ENCODE peak calls at places on chromosome 3, in four cellular contexts. S is K562, F is GM12878, N is HepG2. E is an unnamed sample.

GRCh38 chr3:5480190-5480589 is 292.7 kb downstream of the EDEM1 start:
- DNase-seq in S (no peak), N (no peak), F (no peak), E (no peak)

GRCh38 chr3:52860424-52860768 is 25.6 kb upstream of the MUSTN1 start:
- DNase-seq in F (no peak), N (no peak), S (no peak), E (no peak)

GRCh38 chr3:71956716-71957115 is 171.8 kb upstream of the PROK2 start:
- DNase-seq in N (no peak), F (no peak), S (no peak), E (no peak)

GRCh38 chr3:42090973-42091731 is at the start of gene TRAK1:
- DNase-seq in N (no peak), F (no peak), S (no peak), E (no peak)

GRCh38 chr3:126928921-126929485 is 53.9 kb upstream of the PLXNA1 start:
- DNase-seq in S (no peak), F (no peak), N (no peak), E (no peak)

GRCh38 chr3:126481808-126482502 is 6.3 kb upstream of the ZXDC start:
- DNase-seq in N (peak), F (no peak), S (no peak), E (no peak)

GRCh38 chr3:31755911-31756658 is 223.4 kb downstream of the STT3B start:
- DNase-seq in F (no peak), S (no peak), N (no peak), E (no peak)

GRCh38 chr3:119295816-119296484 is 1.8 kb downstream of the ARHGAP31 start:
- DNase-seq in F (no peak), N (no peak), S (no peak), E (no peak)

GRCh38 chr3:185537369-185537970 is 14.9 kb downstream of the LIPH start:
- DNase-seq in N (peak), S (peak), F (peak), E (peak)

GRCh38 chr3:144497452-144497851 is 525.8 kb downstream of the DIPK2A start:
- DNase-seq in S (no peak), N (no peak), F (no peak), E (no peak)

GRCh38 chr3:192727032-192727847 is at the start of gene FGF12:
- DNase-seq in S (peak), F (no peak), N (peak), E (peak)

GRCh38 chr3:197216169-197216860 is 82.1 kb downstream of the DLG1 start:
- DNase-seq in S (no peak), N (no peak), F (no peak), E (no peak)

GRCh38 chr3:159238646-159239045 is 436.8 kb downstream of the MFSD1 start:
- DNase-seq in S (no peak), F (no peak), N (no peak), E (no peak)

GRCh38 chr3:53261712-53262111 is 5.9 kb upstream of the TKT start:
- DNase-seq in S (no peak), N (no peak), F (no peak), E (no peak)

GRCh38 chr3:46359748-46360509 is 6.0 kb downstream of the CCR2 start:
- DNase-seq in S (no peak), F (peak), N (no peak), E (no peak)

GRCh38 chr3:99842826-99843589 is 25.3 kb downstream of the CMSS1 start:
- DNase-seq in N (peak), S (no peak), F (no peak), E (peak)

GRCh38 chr3:132638721-132639120 is 20.9 kb downstream of the ACAD11 start:
- DNase-seq in N (no peak), S (no peak), F (no peak), E (no peak)

GRCh38 chr3:172135766-172136729 is 96.7 kb downstream of the FNDC3B start:
- DNase-seq in F (no peak), S (no peak), N (no peak), E (no peak)

GRCh38 chr3:178270838-178271237 is 265.4 kb upstream of the KCNMB2 start:
- DNase-seq in S (no peak), F (no peak), N (no peak), E (no peak)

GRCh38 chr3:178485756-178486155 is 50.5 kb upstream of the KCNMB2 start:
- DNase-seq in F (no peak), S (no peak), N (no peak), E (no peak)

GRCh38 chr3:188497021-188497420 is 343.1 kb downstream of the LPP start:
- DNase-seq in F (no peak), N (no peak), S (no peak), E (no peak)

GRCh38 chr3:52220380-52221026 is 4.9 kb downstream of the TLR9 start:
- DNase-seq in N (peak), F (no peak), S (peak), E (peak)

GRCh38 chr3:145820175-145820574 is 340.8 kb downstream of the PLOD2 start:
- DNase-seq in S (no peak), N (no peak), F (no peak), E (no peak)

GRCh38 chr3:23928525-23928924 is 11.6 kb downstream of the RPL15 start:
- DNase-seq in N (no peak), F (no peak), S (no peak), E (no peak)

GRCh38 chr3:46213201-46213600 is 5.1 kb upstream of the CCR1 start:
- DNase-seq in S (no peak), F (no peak), N (no peak), E (no peak)

GRCh38 chr3:195591852-195592251 is 8.1 kb upstream of the APOD start:
- DNase-seq in F (no peak), N (no peak), S (no peak), E (no peak)

GRCh38 chr3:177561769-177562360 is 364.6 kb upstream of the TBL1XR1 start:
- DNase-seq in F (no peak), N (no peak), S (no peak), E (no peak)

GRCh38 chr3:11690863-11691833 is 47.4 kb upstream of the VGLL4 start:
- DNase-seq in F (no peak), N (peak), S (no peak), E (no peak)

GRCh38 chr3:137217733-137218132 is 259.9 kb downstream of the IL20RB start:
- DNase-seq in S (peak), F (no peak), N (no peak), E (peak)

GRCh38 chr3:88003115-88003755 is 55.6 kb downstream of the CGGBP1 start:
- DNase-seq in F (no peak), N (peak), S (peak), E (peak)

GRCh38 chr3:82978368-82978767 is 1216.9 kb upstream of the GBE1 start:
- DNase-seq in F (no peak), S (no peak), N (no peak), E (no peak)

GRCh38 chr3:59049671-59050331 is at the start of gene CFAP20DC:
- DNase-seq in N (peak), S (peak), F (peak), E (peak)

DNA sequence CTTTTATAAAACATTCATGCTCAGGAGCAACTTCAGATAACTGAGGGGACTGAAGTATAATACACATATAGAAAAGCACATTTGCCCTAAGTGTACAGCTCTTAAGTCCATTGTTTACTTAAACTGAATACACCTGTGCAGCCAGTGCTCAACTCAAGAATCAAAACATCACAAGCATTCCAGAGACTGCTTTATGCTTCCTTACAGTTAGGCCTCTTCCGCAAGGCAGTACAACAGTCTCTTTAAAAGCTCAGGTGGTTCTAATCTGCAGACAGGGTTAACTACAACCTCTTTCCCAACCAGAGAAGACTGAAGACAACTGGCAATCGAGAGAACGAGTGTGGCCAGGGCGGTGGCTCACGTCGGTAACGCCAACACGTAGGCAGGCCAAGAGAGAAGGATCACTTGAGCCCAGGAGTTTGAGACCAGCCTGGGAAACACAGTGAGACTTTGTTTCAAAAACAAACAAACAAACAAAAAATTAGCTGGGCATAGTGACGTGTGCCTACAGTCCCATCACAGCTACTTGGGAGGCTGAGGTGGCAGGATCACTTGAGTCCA is 16.9 kb downstream of the MCCC1 start:
- DNase-seq in N (no peak), F (no peak), S (no peak), E (no peak)
- TF ChIP-seq TARDBP in N (no peak), F (no peak), S (no peak), E (no peak)

GRCh38 chr3:147945968-147946519 is 536.9 kb downstream of the ZIC1 start:
- DNase-seq in N (peak), F (peak), S (no peak), E (peak)
- TF ChIP-seq TARDBP in N (no peak), F (no peak), S (no peak), E (no peak)

GRCh38 chr3:164781755-164782154 is 296.5 kb downstream of the SI start:
- DNase-seq in F (no peak), N (no peak), S (no peak), E (no peak)

DNA sequence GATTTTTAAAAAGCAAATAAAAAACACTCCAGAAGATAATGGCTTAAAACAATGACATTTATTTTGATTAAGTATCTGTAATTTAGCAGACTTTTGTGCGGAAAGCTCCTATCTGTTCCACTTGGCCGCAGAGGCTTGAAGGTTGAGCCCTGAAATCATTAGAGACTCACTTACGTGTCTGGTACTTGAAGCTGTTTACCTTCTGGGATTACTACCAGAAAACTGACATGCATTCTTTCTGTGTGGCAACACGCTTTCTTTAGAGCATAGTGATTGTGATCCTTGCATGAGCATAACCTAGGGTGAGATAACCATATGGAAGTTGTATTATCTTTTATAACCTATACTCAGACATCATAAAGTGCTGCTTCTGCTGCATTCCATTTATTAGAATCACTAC is 298.5 kb downstream of the SI start:
- DNase-seq in S (no peak), N (no peak), F (no peak), E (no peak)
- TF ChIP-seq TARDBP in S (no peak), N (no peak), F (no peak), E (no peak)

GRCh38 chr3:157953565-157953964 is 152.7 kb downstream of the SHOX2 start:
- DNase-seq in S (no peak), N (no peak), F (no peak), E (no peak)

GRCh38 chr3:157961665-157962064 is 144.6 kb downstream of the SHOX2 start:
- DNase-seq in F (no peak), N (no peak), S (no peak), E (no peak)

GRCh38 chr3:157956850-157957249 is 149.4 kb downstream of the SHOX2 start:
- DNase-seq in F (no peak), N (no peak), S (no peak), E (no peak)

GRCh38 chr3:157958471-157958870 is 147.7 kb downstream of the SHOX2 start:
- DNase-seq in F (no peak), S (no peak), N (no peak), E (no peak)
- TF ChIP-seq TARDBP in F (no peak), S (no peak), N (no peak), E (no peak)

GRCh38 chr3:184354740-184355139 is 6.7 kb downstream of the CLCN2 start:
- DNase-seq in S (no peak), F (no peak), N (no peak), E (no peak)
- TF ChIP-seq TARDBP in S (no peak), F (no peak), N (no peak), E (no peak)

DNA sequence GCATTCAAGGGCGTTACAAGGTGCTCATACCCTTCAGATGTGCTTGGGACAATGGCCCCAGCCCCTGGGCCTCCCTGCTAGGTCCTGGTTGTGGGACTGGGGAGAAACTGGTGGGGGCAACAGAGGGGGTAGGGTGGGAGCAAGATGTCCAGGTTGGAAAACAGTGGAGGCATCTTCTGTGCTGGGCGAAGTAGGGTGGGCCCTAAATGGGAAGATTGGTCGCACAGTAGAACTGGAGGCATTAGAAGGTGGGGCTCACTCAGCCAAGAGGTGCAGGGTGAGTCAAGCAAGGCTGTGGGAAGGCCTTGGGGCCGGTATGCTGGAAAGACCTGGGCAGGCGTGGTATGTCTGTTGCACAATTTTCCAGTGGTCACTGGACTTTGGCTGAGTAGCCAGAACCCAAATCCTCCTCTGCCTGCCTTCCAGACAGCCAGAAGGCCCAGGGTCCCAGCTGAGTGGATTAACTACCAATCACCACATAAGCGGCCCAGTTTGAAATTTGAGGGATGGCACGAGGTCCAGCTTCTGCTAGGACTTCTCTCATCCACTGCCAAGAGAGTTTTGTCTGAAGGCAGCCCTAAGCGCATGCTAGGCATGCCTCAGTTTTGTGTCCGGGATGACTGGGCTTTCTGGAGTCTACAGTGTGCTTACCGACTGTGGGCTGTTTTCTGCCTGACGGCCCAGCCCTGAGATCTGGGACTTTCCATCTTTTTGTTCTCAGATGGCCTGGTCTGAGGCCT is 74.6 kb downstream of the LSM3 start:
- DNase-seq in N (peak), S (no peak), F (no peak), E (no peak)
- TF ChIP-seq TARDBP in N (no peak), S (no peak), F (no peak), E (no peak)

GRCh38 chr3:125132815-125133214 is 77.0 kb upstream of the HEG1 start:
- DNase-seq in F (no peak), S (no peak), N (no peak), E (no peak)
- TF ChIP-seq TARDBP in F (no peak), S (no peak), N (no peak), E (no peak)

GRCh38 chr3:29554584-29554983 is 273.7 kb downstream of the RBMS3 start:
- DNase-seq in N (no peak), F (no peak), S (no peak), E (no peak)

GRCh38 chr3:29557825-29558224 is 277.0 kb downstream of the RBMS3 start:
- DNase-seq in S (no peak), F (no peak), N (no peak), E (no peak)

GRCh38 chr3:29560031-29560430 is 279.2 kb downstream of the RBMS3 start:
- DNase-seq in S (no peak), F (no peak), N (no peak), E (no peak)

GRCh38 chr3:29555590-29555989 is 274.7 kb downstream of the RBMS3 start:
- DNase-seq in F (no peak), N (no peak), S (no peak), E (no peak)

DNA sequence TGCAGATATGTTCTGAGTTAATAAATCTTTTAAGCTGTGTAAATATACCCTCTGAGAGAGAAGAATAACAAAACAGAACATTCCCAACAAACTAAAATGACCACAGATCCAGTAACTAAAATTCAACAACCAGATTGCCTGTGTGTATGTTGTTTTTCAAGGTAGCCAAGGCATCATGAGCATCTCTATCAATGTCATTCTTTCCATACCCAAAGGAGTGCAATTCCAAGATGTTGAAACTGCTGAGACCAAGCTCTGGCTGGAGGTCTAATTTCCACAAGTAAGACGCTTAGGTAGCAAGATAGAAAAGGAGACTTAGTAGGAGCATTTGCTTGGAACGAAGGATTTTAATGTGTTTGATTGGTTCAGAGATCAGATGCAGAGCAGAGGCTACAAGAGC is 276.3 kb downstream of the RBMS3 start:
- DNase-seq in S (no peak), N (no peak), F (no peak), E (no peak)
- TF ChIP-seq TARDBP in S (no peak), N (no peak), F (no peak), E (no peak)

E was measured in HEK293T.